ENCODE peak calls at places on chromosomes 16 and 17, in five cellular contexts. X is spleen, B is AG04450, S is NB4, T is upper lobe of right lung. P is an unnamed sample.
A peak's percentile ranks its signal among the peaks of the same experiment; 100 is the strongest.

GRCh38 chr17:859461-860195 is 77.5 kb downstream of the MRM3 start:
- DNase-seq in X (no peak), T (no peak), S (no peak), B (no peak), P (peak; percentile 43)

GRCh38 chr17:55343114-55343513 is 78.4 kb downstream of the HLF start:
- DNase-seq in T (no peak), X (no peak), B (no peak), S (no peak), P (no peak)

GRCh38 chr17:75845058-75845711 is 981 bp upstream of the UNC13D start:
- DNase-seq in T (peak; percentile 93), B (no peak), X (peak; percentile 94), S (peak; percentile 98), P (peak; percentile 52)

GRCh38 chr16:58399718-58400633 is 7.7 kb downstream of the GINS3 start:
- DNase-seq in T (no peak), X (no peak), B (no peak), S (no peak), P (no peak)

GRCh38 chr16:52603015-52603414 is 56.1 kb upstream of the TOX3 start:
- DNase-seq in B (no peak), S (no peak), X (no peak), T (no peak), P (no peak)

GRCh38 chr17:40417609-40418427 is at the start of gene TOP2A:
- DNase-seq in X (peak; percentile 91), T (peak; percentile 90), B (peak; percentile 100), S (peak; percentile 99), P (peak; percentile 100)

GRCh38 chr16:3457434-3458252 is 14.2 kb downstream of the NAA60 start:
- DNase-seq in S (peak; percentile 94), B (peak; percentile 62), T (peak; percentile 96), X (peak; percentile 97), P (peak; percentile 82)

GRCh38 chr17:33163827-33164555 is 129.1 kb downstream of the ASIC2 start:
- DNase-seq in S (no peak), T (no peak), B (no peak), X (no peak), P (peak; percentile 13)

GRCh38 chr16:49466529-49466831 is 92.9 kb downstream of the C16orf78 start:
- DNase-seq in B (no peak), X (peak; percentile 9), S (no peak), T (no peak), P (no peak)

GRCh38 chr16:4123617-4124300 is 7.5 kb upstream of the ADCY9 start:
- DNase-seq in S (no peak), X (no peak), B (peak; percentile 39), T (no peak), P (peak; percentile 53)

GRCh38 chr16:57514891-57515600 is 21.3 kb downstream of the CCDC102A start:
- DNase-seq in T (no peak), X (peak; percentile 81), B (no peak), S (no peak), P (no peak)

GRCh38 chr17:65489413-65490170 is 71.9 kb downstream of the AXIN2 start:
- DNase-seq in X (no peak), B (no peak), S (no peak), T (no peak), P (no peak)

GRCh38 chr16:51243836-51244483 is 92.9 kb upstream of the SALL1 start:
- DNase-seq in S (no peak), B (no peak), T (no peak), X (no peak), P (peak; percentile 78)

GRCh38 chr16:85639529-85640253 is 26.6 kb downstream of the GSE1 start:
- DNase-seq in B (no peak), T (no peak), X (no peak), S (no peak), P (no peak)

GRCh38 chr17:58783380-58783779 is 27.7 kb downstream of the PPM1E start:
- DNase-seq in X (no peak), T (no peak), S (no peak), B (no peak), P (peak; percentile 14)

GRCh38 chr17:7573324-7574080 is 5.9 kb upstream of the CD68 start:
- DNase-seq in S (peak; percentile 94), X (peak; percentile 97), B (peak; percentile 77), T (peak; percentile 95), P (peak; percentile 93)

GRCh38 chr16:1002399-1003161 is 21.0 kb downstream of the SOX8 start:
- DNase-seq in B (peak; percentile 34), T (no peak), S (peak; percentile 61), X (no peak), P (peak; percentile 69)

DNA sequence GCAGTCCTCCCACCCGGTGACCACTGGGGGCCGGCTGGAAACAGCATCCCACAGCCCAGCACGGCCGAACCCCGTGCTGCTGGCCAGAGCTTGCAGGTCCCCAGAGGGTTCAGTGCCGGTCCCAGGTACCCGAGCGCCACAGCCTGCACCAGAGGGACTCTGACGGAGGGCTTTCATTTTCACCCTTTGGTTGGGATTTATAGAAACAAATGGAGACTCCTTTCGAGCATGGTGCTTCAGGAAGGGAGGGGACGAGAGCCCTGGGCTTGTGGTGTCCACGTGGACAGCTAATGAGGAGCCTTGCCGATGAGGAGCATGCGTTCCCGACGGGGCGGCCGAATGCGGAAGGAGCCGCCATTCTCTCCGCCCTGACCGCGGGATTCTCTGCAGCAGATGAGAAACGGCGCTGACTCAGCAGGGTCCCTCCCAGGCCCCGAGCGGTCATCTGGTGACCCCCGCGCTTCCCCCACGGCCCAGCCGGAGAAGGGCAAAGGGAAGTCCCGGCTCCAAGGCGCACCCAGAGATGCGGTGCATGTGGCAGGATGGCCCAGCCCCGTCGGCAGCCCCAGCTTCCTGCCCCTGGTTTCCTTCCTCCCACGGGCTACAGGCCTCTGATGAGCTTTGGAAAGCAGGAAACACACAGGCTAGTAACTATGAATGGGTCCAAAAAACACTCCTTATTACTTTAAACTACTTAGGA is 9.8 kb downstream of the SLC38A10 start:
- DNase-seq in S (peak; percentile 92), B (no peak), X (peak; percentile 95), T (peak; percentile 90), P (peak; percentile 24)
- H3K4me3 ChIP-seq in S (peak overlapping the region; percentile 54), B (no peak overlapping the region), X (peak overlapping the region; percentile 47), T (peak overlapping the region; percentile 30), P (peak overlapping the region; percentile 25)

GRCh38 chr17:72684405-72685020 is 408.0 kb downstream of the SLC39A11 start:
- DNase-seq in S (peak; percentile 48), B (no peak), X (no peak), T (no peak), P (no peak)
- H3K4me3 ChIP-seq in S (no peak overlapping the region), B (no peak overlapping the region), X (no peak overlapping the region), T (no peak overlapping the region), P (no peak overlapping the region)

GRCh38 chr16:30356401-30357084 is 1.4 kb upstream of the CD2BP2 start:
- DNase-seq in T (no peak), S (no peak), X (peak; percentile 79), B (no peak), P (no peak)
- H3K4me3 ChIP-seq in T (peak overlapping the region; percentile 93), S (peak overlapping the region; percentile 77), X (peak overlapping the region; percentile 88), B (no peak overlapping the region), P (no peak overlapping the region)

GRCh38 chr17:36947922-36948716 is 635 bp upstream of the AATF start:
- DNase-seq in B (no peak), X (no peak), S (peak; percentile 34), T (no peak), P (no peak)
- H3K4me3 ChIP-seq in B (peak overlapping the region; percentile 88), X (peak overlapping the region; percentile 79), S (peak overlapping the region; percentile 48), T (peak overlapping the region; percentile 66), P (peak overlapping the region; percentile 89)